ENCODE peak calls at places on chromosomes 16 and 17, in seven cellular contexts. F is lower lobe of right lung, S is A549, R is IMR-90, U is tibial nerve, N is thoracic aorta, T is spleen. Q is an unnamed sample.

GRCh38 chr16:64914-65255 is 7.5 kb downstream of the RHBDF1 start:
- DNase-seq in F (no peak), S (no peak), R (no peak), U (no peak), N (no peak), T (peak), Q (no peak)

GRCh38 chr17:47969975-47970724 is 763 bp upstream of the CDK5RAP3 start:
- DNase-seq in F (peak), S (no peak), R (no peak), U (no peak), N (no peak), T (no peak), Q (no peak)

GRCh38 chr16:19179890-19180490 is 11.9 kb downstream of the SYT17 start:
- DNase-seq in F (peak), S (peak), R (peak), U (peak), N (no peak), T (peak), Q (peak)

GRCh38 chr16:55539488-55539887 is 27.0 kb upstream of the CAPNS2 start:
- DNase-seq in F (no peak), S (no peak), R (no peak), U (no peak), N (no peak), T (no peak), Q (no peak)

GRCh38 chr17:19426631-19427030 is 15.6 kb downstream of the RNF112 start:
- DNase-seq in F (no peak), S (no peak), R (no peak), U (no peak), N (no peak), T (no peak), Q (no peak)

GRCh38 chr16:83701494-83701893 is 106.3 kb upstream of the HSBP1 start:
- DNase-seq in F (peak), S (peak), R (peak), U (no peak), N (no peak), T (no peak), Q (peak)

GRCh38 chr16:31085873-31086628 is 2.7 kb downstream of the PRSS53 start:
- DNase-seq in F (no peak), S (no peak), R (no peak), U (no peak), N (no peak), T (peak), Q (no peak)

GRCh38 chr17:79919164-79919585 is 79.9 kb upstream of the CBX4 start:
- DNase-seq in F (peak), S (peak), R (no peak), U (peak), N (peak), T (peak), Q (peak)

GRCh38 chr16:22813946-22814325 is at the start of gene HS3ST2:
- DNase-seq in F (peak), S (no peak), R (no peak), U (no peak), N (no peak), T (no peak), Q (peak)

GRCh38 chr16:75341934-75342811 is 90.7 kb upstream of the BCAR1 start:
- DNase-seq in F (no peak), S (peak), R (peak), U (no peak), N (no peak), T (no peak), Q (no peak)

GRCh38 chr16:47888142-47888541 is 267.7 kb downstream of the ABCC12 start:
- DNase-seq in F (no peak), S (peak), R (peak), U (no peak), N (no peak), T (no peak), Q (no peak)

GRCh38 chr17:4142107-4142900 is 526 bp downstream of the ZZEF1 start:
- DNase-seq in F (peak), S (peak), R (peak), U (no peak), N (no peak), T (no peak), Q (peak)

GRCh38 chr16:57843400-57843799 is 41.1 kb upstream of the KIFC3 start:
- DNase-seq in F (no peak), S (no peak), R (no peak), U (no peak), N (no peak), T (peak), Q (no peak)
- H3K27ac ChIP-seq in F (no peak), S (no peak), R (no peak), U (peak), N (no peak), T (no peak), Q (no peak)

GRCh38 chr16:69845181-69845580 is 83.0 kb downstream of the WWP2 start:
- DNase-seq in F (no peak), S (no peak), R (peak), U (no peak), N (no peak), T (no peak), Q (no peak)

GRCh38 chr16:69851491-69852240 is 89.5 kb downstream of the WWP2 start:
- DNase-seq in F (no peak), S (no peak), R (peak), U (no peak), N (no peak), T (no peak), Q (no peak)

GRCh38 chr16:69847643-69848042 is 85.5 kb downstream of the WWP2 start:
- DNase-seq in F (no peak), S (no peak), R (no peak), U (no peak), N (no peak), T (no peak), Q (no peak)

GRCh38 chr16:69852815-69853214 is 90.7 kb downstream of the WWP2 start:
- DNase-seq in F (no peak), S (no peak), R (no peak), U (no peak), N (no peak), T (no peak), Q (no peak)

GRCh38 chr16:69848635-69849545 is 86.8 kb downstream of the WWP2 start:
- DNase-seq in F (peak), S (no peak), R (peak), U (peak), N (peak), T (peak), Q (peak)
- TF ChIP-seq CTCF in F (no peak), S (no peak), R (peak), U (no peak), N (no peak), T (no peak), Q (no peak)

GRCh38 chr16:86224126-86224525 is 286.2 kb upstream of the FOXF1 start:
- DNase-seq in F (no peak), S (no peak), R (no peak), U (no peak), N (no peak), T (peak), Q (no peak)

GRCh38 chr16:86221085-86221484 is 289.2 kb upstream of the FOXF1 start:
- DNase-seq in F (no peak), S (no peak), R (peak), U (no peak), N (no peak), T (peak), Q (no peak)

GRCh38 chr16:86220552-86220951 is 289.8 kb upstream of the FOXF1 start:
- DNase-seq in F (no peak), S (no peak), R (peak), U (no peak), N (no peak), T (no peak), Q (no peak)

GRCh38 chr16:86222965-86223551 is 287.3 kb upstream of the FOXF1 start:
- DNase-seq in F (no peak), S (no peak), R (peak), U (no peak), N (no peak), T (no peak), Q (no peak)

DNA sequence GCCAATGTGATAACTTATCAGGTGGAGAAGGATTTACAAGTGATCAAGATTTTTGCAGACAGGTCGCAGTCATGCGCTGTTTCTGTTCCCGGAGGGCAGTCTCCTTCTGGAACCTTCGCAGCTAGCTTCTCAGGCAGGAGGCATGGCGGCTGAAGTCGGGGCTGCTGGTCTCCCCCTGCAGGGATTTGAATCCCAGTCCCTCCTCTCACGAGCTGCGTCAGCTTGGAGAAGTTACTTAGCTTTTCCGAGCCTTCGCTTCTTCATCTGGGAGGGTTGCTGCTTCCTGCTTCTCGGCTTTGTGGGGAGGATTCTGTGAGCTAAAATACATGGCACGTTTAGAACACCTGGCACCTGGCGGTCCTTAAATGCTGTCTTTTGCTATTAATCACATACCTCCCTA is 287.8 kb upstream of the FOXF1 start:
- DNase-seq in F (no peak), S (no peak), R (peak), U (no peak), N (no peak), T (peak), Q (no peak)
- H3K27ac ChIP-seq in F (no peak), S (no peak), R (peak), U (no peak), N (no peak), T (no peak), Q (no peak)

GRCh38 chr17:27907976-27908558 is 14.9 kb upstream of the LYRM9 start:
- DNase-seq in F (no peak), S (no peak), R (no peak), U (no peak), N (no peak), T (no peak), Q (no peak)
- TF ChIP-seq CTCF in F (no peak), S (no peak), R (no peak), U (no peak), N (no peak), T (no peak), Q (no peak)

GRCh38 chr17:77212833-77213777 is 72.3 kb downstream of the SEC14L1 start:
- DNase-seq in F (no peak), S (no peak), R (no peak), U (no peak), N (no peak), T (no peak), Q (no peak)
- H3K27ac ChIP-seq in F (no peak), S (no peak), R (no peak), U (peak), N (no peak), T (peak), Q (no peak)

GRCh38 chr16:2529061-2529931 is 1.9 kb downstream of the CEMP1 start:
- DNase-seq in F (no peak), S (no peak), R (peak), U (no peak), N (no peak), T (peak), Q (no peak)
- TF ChIP-seq CTCF in F (no peak), S (no peak), R (no peak), U (no peak), N (no peak), T (no peak), Q (no peak)

GRCh38 chr17:82030470-82031302 is 792 bp upstream of the RAC3 start:
- DNase-seq in F (peak), S (peak), R (peak), U (peak), N (no peak), T (peak), Q (peak)
- H3K27ac ChIP-seq in F (peak), S (peak), R (no peak), U (no peak), N (no peak), T (peak), Q (no peak)

DNA sequence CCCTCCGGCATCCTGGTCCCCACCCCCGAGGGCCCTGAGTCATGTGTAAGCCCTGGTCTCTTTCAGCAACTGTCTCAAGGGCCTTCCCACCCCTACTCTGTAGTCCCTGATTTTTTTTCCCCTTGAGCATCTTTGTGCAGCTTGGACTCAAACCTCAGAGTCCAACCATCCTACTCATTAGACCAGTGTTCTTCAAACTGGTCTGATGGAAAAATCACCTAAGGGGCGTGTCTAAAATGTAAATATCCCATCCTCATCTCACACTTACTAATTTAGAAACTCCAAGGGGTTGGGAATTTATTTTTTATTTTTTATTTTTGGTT is 624 bp downstream of the G6PC3 start:
- DNase-seq in F (no peak), S (no peak), R (peak), U (peak), N (no peak), T (no peak), Q (no peak)
- TF ChIP-seq CTCF in F (no peak), S (no peak), R (no peak), U (no peak), N (no peak), T (no peak), Q (no peak)

GRCh38 chr17:1490643-1491405 is 1.7 kb downstream of the MYO1C start:
- DNase-seq in F (peak), S (peak), R (no peak), U (no peak), N (no peak), T (peak), Q (peak)

GRCh38 chr17:1486802-1487695 is 5.4 kb downstream of the MYO1C start:
- DNase-seq in F (peak), S (peak), R (no peak), U (peak), N (peak), T (peak), Q (peak)

GRCh38 chr17:1485748-1486376 is 6.6 kb downstream of the MYO1C start:
- DNase-seq in F (peak), S (peak), R (peak), U (peak), N (no peak), T (peak), Q (peak)

GRCh38 chr17:1488826-1489275 is 3.6 kb downstream of the MYO1C start:
- DNase-seq in F (no peak), S (no peak), R (no peak), U (no peak), N (no peak), T (no peak), Q (no peak)

GRCh38 chr17:1487939-1488825 is 4.3 kb downstream of the MYO1C start:
- DNase-seq in F (peak), S (peak), R (peak), U (peak), N (no peak), T (peak), Q (peak)
- H3K27ac ChIP-seq in F (peak), S (peak), R (peak), U (peak), N (peak), T (peak), Q (peak)

Q was measured in heart right ventricle.